ENCODE peak calls at places on chromosomes 7 and 10, in five cellular contexts. E is A549, J is GM12878, R is H1, G is K562. S is an unnamed sample.

GRCh38 chr10:116470768-116471415 is 43.2 kb downstream of the PNLIPRP3 start:
- DNase-seq in E (peak; percentile 37), J (no peak), R (peak; percentile 62), G (peak; percentile 8), S (peak; percentile 20)

GRCh38 chr10:107894521-107894920 is 730.0 kb upstream of the SORCS1 start:
- DNase-seq in E (no peak), J (no peak), R (no peak), G (no peak), S (no peak)

GRCh38 chr10:122911889-122912484 is 1.6 kb downstream of the FAM24A start:
- DNase-seq in E (peak; percentile 34), J (no peak), R (peak; percentile 94), G (peak; percentile 55), S (peak; percentile 29)

GRCh38 chr7:51633596-51633995 is 317.0 kb upstream of the COBL start:
- DNase-seq in E (no peak), J (no peak), R (no peak), G (no peak), S (no peak)

GRCh38 chr10:122421054-122421625 is 33.3 kb upstream of the ARMS2 start:
- DNase-seq in E (no peak), J (no peak), R (no peak), G (no peak), S (no peak)

GRCh38 chr7:96354881-96355280 is 33.0 kb upstream of the SLC25A13 start:
- DNase-seq in E (no peak), J (no peak), R (no peak), G (no peak), S (no peak)

GRCh38 chr10:95815701-95816100 is 59.7 kb downstream of the ENTPD1 start:
- DNase-seq in E (no peak), J (no peak), R (no peak), G (no peak), S (no peak)

GRCh38 chr10:133324198-133324792 is 12.4 kb downstream of the CALY start:
- DNase-seq in E (peak; percentile 69), J (no peak), R (peak; percentile 72), G (peak; percentile 67), S (peak; percentile 62)

GRCh38 chr10:91198781-91199180 is 21.7 kb upstream of the PCGF5 start:
- DNase-seq in E (no peak), J (peak; percentile 68), R (no peak), G (no peak), S (no peak)

GRCh38 chr10:76327441-76327840 is 896.0 kb downstream of the LRMDA start:
- DNase-seq in E (no peak), J (no peak), R (no peak), G (no peak), S (no peak)

GRCh38 chr10:31762306-31762705 is 166.3 kb downstream of the ARHGAP12 start:
- DNase-seq in E (no peak), J (no peak), R (no peak), G (no peak), S (no peak)

GRCh38 chr7:49781996-49782395 is 8.6 kb downstream of the VWC2 start:
- DNase-seq in E (no peak), J (no peak), R (no peak), G (no peak), S (no peak)

GRCh38 chr10:111126981-111127848 is 50.4 kb downstream of the ADRA2A start:
- DNase-seq in E (no peak), J (no peak), R (no peak), G (no peak), S (no peak)

GRCh38 chr7:28075674-28076358 is 104.8 kb downstream of the JAZF1 start:
- DNase-seq in E (no peak), J (no peak), R (no peak), G (no peak), S (no peak)

GRCh38 chr7:157219154-157219553 is 80.4 kb downstream of the UBE3C start:
- DNase-seq in E (no peak), J (no peak), R (no peak), G (no peak), S (no peak)

GRCh38 chr7:50780436-50780835 is 2.3 kb downstream of the GRB10 start:
- DNase-seq in E (no peak), J (no peak), R (no peak), G (no peak), S (no peak)

GRCh38 chr10:95963202-95963991 is 55.6 kb downstream of the CC2D2B start:
- DNase-seq in E (no peak), J (no peak), R (no peak), G (no peak), S (no peak)

GRCh38 chr10:119724630-119725549 is 960 bp upstream of the INPP5F start:
- DNase-seq in E (no peak), J (no peak), R (peak; percentile 59), G (no peak), S (peak; percentile 37)

GRCh38 chr7:120740348-120740747 is 117.6 kb downstream of the TSPAN12 start:
- DNase-seq in E (no peak), J (no peak), R (no peak), G (no peak), S (no peak)

GRCh38 chr10:47045331-47045861 is 134.2 kb downstream of the PTPN20 start:
- DNase-seq in E (no peak), J (no peak), R (no peak), G (no peak), S (no peak)

GRCh38 chr10:3758491-3758970 is 26.5 kb downstream of the KLF6 start:
- DNase-seq in E (no peak), J (no peak), R (no peak), G (no peak), S (no peak)

GRCh38 chr10:93074597-93075368 is 1.1 kb downstream of the CYP26A1 start:
- DNase-seq in E (no peak), J (no peak), R (peak; percentile 82), G (no peak), S (no peak)

GRCh38 chr10:62033108-62033507 is 131.6 kb downstream of the ARID5B start:
- DNase-seq in E (no peak), J (no peak), R (no peak), G (no peak), S (no peak)

GRCh38 chr10:117366741-117367140 is 8.5 kb downstream of the PDZD8 start:
- DNase-seq in E (no peak), J (no peak), R (no peak), G (no peak), S (no peak)

GRCh38 chr7:123191132-123191531 is 8.6 kb downstream of the SLC13A1 start:
- DNase-seq in E (peak; percentile 5), J (no peak), R (no peak), G (no peak), S (peak; percentile 68)

GRCh38 chr7:135741905-135742304 is 6.7 kb downstream of the FAM180A start:
- DNase-seq in E (no peak), J (no peak), R (no peak), G (no peak), S (no peak)

GRCh38 chr7:76269895-76270294 is 32.6 kb upstream of the HSPB1 start:
- DNase-seq in E (no peak), J (no peak), R (no peak), G (no peak), S (no peak)

GRCh38 chr7:116421298-116421697 is 78.2 kb upstream of the CAV2 start:
- DNase-seq in E (no peak), J (no peak), R (no peak), G (no peak), S (no peak)

GRCh38 chr7:135710417-135711138 is 17.4 kb downstream of the SLC13A4 start:
- DNase-seq in E (peak; percentile 46), J (no peak), R (peak; percentile 73), G (peak; percentile 93), S (peak; percentile 16)

GRCh38 chr7:102313997-102314780 is 27.5 kb downstream of the SH2B2 start:
- DNase-seq in E (no peak), J (no peak), R (no peak), G (no peak), S (no peak)

GRCh38 chr7:100066953-100067352 is 14.6 kb downstream of the ZNF3 start:
- DNase-seq in E (no peak), J (no peak), R (no peak), G (no peak), S (no peak)

GRCh38 chr10:46524471-46525176 is 31.8 kb downstream of the GPRIN2 start:
- DNase-seq in E (peak; percentile 100), J (no peak), R (no peak), G (no peak), S (no peak)

GRCh38 chr7:98797150-98797549 is 72.7 kb downstream of the TMEM130 start:
- DNase-seq in E (no peak), J (no peak), R (no peak), G (no peak), S (no peak)

GRCh38 chr7:74094224-74095095 is 10.9 kb downstream of the LIMK1 start:
- DNase-seq in E (peak; percentile 92), J (peak; percentile 49), R (peak; percentile 87), G (peak; percentile 73), S (no peak)

GRCh38 chr7:74101061-74101681 is 17.6 kb downstream of the LIMK1 start:
- DNase-seq in E (no peak), J (peak; percentile 60), R (no peak), G (no peak), S (no peak)

GRCh38 chr7:74093671-74094223 is 10.1 kb downstream of the LIMK1 start:
- DNase-seq in E (no peak), J (no peak), R (peak; percentile 71), G (peak; percentile 11), S (no peak)

GRCh38 chr7:74099031-74099430 is 15.4 kb downstream of the LIMK1 start:
- DNase-seq in E (no peak), J (no peak), R (no peak), G (no peak), S (no peak)

DNA sequence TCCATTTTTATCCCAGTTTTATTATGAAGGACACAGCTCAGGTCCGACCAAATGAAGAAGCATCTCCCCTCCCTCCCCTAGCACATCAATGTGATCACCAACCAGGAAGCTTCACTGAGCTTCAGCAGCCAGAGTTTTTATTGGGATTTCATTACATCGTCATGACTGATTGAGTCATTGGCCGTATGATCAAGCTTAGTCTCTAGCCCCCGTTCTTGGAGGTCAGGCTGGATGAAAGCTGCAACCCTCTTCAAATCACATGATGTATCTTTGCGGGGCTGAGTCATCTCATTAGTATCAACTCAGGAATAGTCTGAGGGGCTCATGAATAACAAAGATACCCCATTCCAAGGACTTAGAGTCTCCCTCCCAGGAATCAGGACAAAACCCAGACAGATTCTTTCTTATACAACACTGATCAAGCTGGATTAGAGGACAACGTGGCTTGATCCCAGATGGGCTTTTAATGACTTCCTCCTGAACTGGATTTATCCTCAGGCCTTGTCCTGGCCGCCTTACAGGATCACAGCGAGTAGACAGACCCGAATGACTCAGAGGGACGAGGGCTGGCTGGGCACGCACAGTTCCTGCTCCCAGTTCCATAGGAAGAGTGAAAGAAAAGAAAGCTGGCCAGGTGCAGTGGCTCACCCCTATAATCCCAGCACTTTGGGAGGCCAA is 14.5 kb downstream of the LIMK1 start:
- DNase-seq in E (no peak), J (no peak), R (no peak), G (no peak), S (no peak)
- TF ChIP-seq HDAC2 in E (no peak), J (no peak), R (no peak), G (no peak), S (no peak)

GRCh38 chr7:11689096-11689495 is 142.9 kb downstream of the THSD7A start:
- DNase-seq in E (no peak), J (no peak), R (no peak), G (no peak), S (no peak)

GRCh38 chr7:11690395-11690794 is 141.6 kb downstream of the THSD7A start:
- DNase-seq in E (no peak), J (no peak), R (no peak), G (no peak), S (no peak)
- TF ChIP-seq HDAC2 in E (no peak), J (no peak), R (no peak), G (no peak), S (no peak)

GRCh38 chr7:70678621-70679251 is 453.2 kb upstream of the GALNT17 start:
- DNase-seq in E (no peak), J (no peak), R (no peak), G (no peak), S (no peak)
- TF ChIP-seq HDAC2 in E (no peak), J (no peak), R (no peak), G (no peak), S (no peak)

GRCh38 chr10:115136616-115137015 is 43.5 kb downstream of the ATRNL1 start:
- DNase-seq in E (no peak), J (no peak), R (no peak), G (no peak), S (no peak)
- TF ChIP-seq HDAC2 in E (no peak), J (no peak), R (no peak), G (no peak), S (no peak)